ENCODE peak calls at places on chromosomes 1 and 21, in ten cellular contexts. F is CD4-positive, CD25-positive, alpha-beta regulatory T cell; I is pancreas; E is mammary epithelial cell; G is fibroblast of lung; Y is heart left ventricle; A is H7; B is CD8-positive, alpha-beta memory T cell; K is PC-3; T is neural progenitor cell. H is an unnamed sample. For H3K36me3, the result is how much of the 10 kb centered on the place peaks cover.

GRCh38 chr1:203768158-203768725 is 3.3 kb downstream of the LAX1 start:
- DNase-seq in F (no peak), I (no peak), E (no peak), G (no peak), Y (no peak), A (no peak), B (no peak), K (no peak), T (no peak), H (no peak)

GRCh38 chr1:75127916-75128717 is 6.1 kb upstream of the LHX8 start:
- DNase-seq in F (no peak), I (no peak), E (no peak), G (no peak), Y (no peak), A (peak), B (no peak), K (no peak), T (no peak), H (no peak)

GRCh38 chr1:201085902-201086735 is 26.1 kb downstream of the CACNA1S start:
- DNase-seq in F (peak), I (peak), E (peak), G (peak), Y (no peak), A (peak), B (peak), K (peak), T (peak), H (peak)

GRCh38 chr1:163076981-163077761 is 8.0 kb downstream of the RGS4 start:
- DNase-seq in F (no peak), I (no peak), E (no peak), G (peak), Y (no peak), A (no peak), B (no peak), K (no peak), T (no peak), H (no peak)

GRCh38 chr1:155840391-155840790 is 16.6 kb downstream of the GON4L start:
- DNase-seq in F (no peak), I (no peak), E (no peak), G (no peak), Y (no peak), A (no peak), B (no peak), K (no peak), T (no peak), H (no peak)

GRCh38 chr1:20405051-20405754 is 80.8 kb downstream of the CAMK2N1 start:
- DNase-seq in F (no peak), I (no peak), E (no peak), G (no peak), Y (no peak), A (no peak), B (no peak), K (no peak), T (no peak), H (no peak)

GRCh38 chr1:150392627-150393026 is 28.7 kb downstream of the RPRD2 start:
- DNase-seq in F (no peak), I (no peak), E (no peak), G (no peak), Y (no peak), A (no peak), B (no peak), K (no peak), T (no peak), H (no peak)

GRCh38 chr1:47894718-47895393 is 102.3 kb downstream of the TRABD2B start:
- DNase-seq in F (no peak), I (no peak), E (peak), G (no peak), Y (no peak), A (peak), B (no peak), K (peak), T (no peak), H (no peak)

GRCh38 chr1:91673603-91674002 is 173.0 kb downstream of the CDC7 start:
- DNase-seq in F (no peak), I (no peak), E (no peak), G (no peak), Y (no peak), A (no peak), B (no peak), K (no peak), T (no peak), H (no peak)

GRCh38 chr1:41856361-41857285 is 62.1 kb downstream of the HIVEP3 start:
- DNase-seq in F (no peak), I (no peak), E (no peak), G (peak), Y (no peak), A (no peak), B (no peak), K (no peak), T (no peak), H (no peak)

GRCh38 chr1:12636098-12636950 is 7.6 kb upstream of the AADACL4 start:
- DNase-seq in F (no peak), I (no peak), E (no peak), G (peak), Y (peak), A (peak), B (no peak), K (no peak), T (peak), H (peak)

GRCh38 chr1:198788561-198789064 is 149.8 kb downstream of the PTPRC start:
- DNase-seq in F (no peak), I (no peak), E (no peak), G (peak), Y (no peak), A (peak), B (no peak), K (peak), T (peak), H (peak)

GRCh38 chr21:44869860-44870747 is 3.4 kb downstream of the PTTG1IP start:
- DNase-seq in F (no peak), I (peak), E (peak), G (peak), Y (peak), A (no peak), B (no peak), K (peak), T (peak), H (peak)

GRCh38 chr21:29938968-29939858 is 583 bp downstream of the GRIK1 start:
- DNase-seq in F (no peak), I (peak), E (no peak), G (peak), Y (peak), A (peak), B (no peak), K (no peak), T (peak), H (no peak)

GRCh38 chr1:13554798-13555197 is 28.8 kb upstream of the PDPN start:
- DNase-seq in F (no peak), I (no peak), E (no peak), G (no peak), Y (no peak), A (no peak), B (no peak), K (no peak), T (no peak), H (no peak)

GRCh38 chr1:216778763-216779162 is 55.5 kb upstream of the ESRRG start:
- DNase-seq in F (no peak), I (no peak), E (no peak), G (no peak), Y (no peak), A (no peak), B (no peak), K (no peak), T (no peak), H (no peak)

GRCh38 chr1:228190182-228190581 is 17.7 kb upstream of the OBSCN start:
- DNase-seq in F (no peak), I (no peak), E (no peak), G (no peak), Y (no peak), A (no peak), B (no peak), K (no peak), T (no peak), H (peak)

GRCh38 chr21:32360401-32360981 is 32.3 kb downstream of the URB1 start:
- DNase-seq in F (no peak), I (no peak), E (peak), G (no peak), Y (no peak), A (no peak), B (no peak), K (no peak), T (no peak), H (no peak)

GRCh38 chr1:84253891-84254290 is 47.6 kb upstream of the SAMD13 start:
- DNase-seq in F (no peak), I (peak), E (peak), G (peak), Y (no peak), A (no peak), B (no peak), K (peak), T (no peak), H (no peak)

GRCh38 chr1:241356519-241357365 is at the start of gene RGS7:
- DNase-seq in F (no peak), I (peak), E (peak), G (peak), Y (peak), A (peak), B (no peak), K (no peak), T (peak), H (peak)

GRCh38 chr21:26948194-26948593 is 18.7 kb downstream of the ADAMTS5 start:
- DNase-seq in F (no peak), I (no peak), E (no peak), G (no peak), Y (no peak), A (no peak), B (no peak), K (no peak), T (no peak), H (no peak)

GRCh38 chr1:34795916-34796315 is 3.1 kb downstream of the GJA4 start:
- DNase-seq in F (no peak), I (no peak), E (no peak), G (no peak), Y (no peak), A (no peak), B (no peak), K (no peak), T (no peak), H (no peak)

GRCh38 chr1:174191255-174191906 is 32.1 kb downstream of the RABGAP1L start:
- DNase-seq in F (no peak), I (no peak), E (peak), G (peak), Y (no peak), A (no peak), B (no peak), K (peak), T (no peak), H (no peak)

GRCh38 chr1:170742600-170742999 is 78.7 kb downstream of the PRRX1 start:
- DNase-seq in F (no peak), I (no peak), E (no peak), G (no peak), Y (no peak), A (no peak), B (no peak), K (no peak), T (no peak), H (no peak)

GRCh38 chr1:197559244-197559643 is 216.0 kb downstream of the DENND1B start:
- DNase-seq in F (no peak), I (no peak), E (no peak), G (no peak), Y (no peak), A (no peak), B (no peak), K (no peak), T (no peak), H (no peak)

GRCh38 chr1:184060316-184060715 is 8.8 kb downstream of the TSEN15 start:
- DNase-seq in F (no peak), I (no peak), E (no peak), G (peak), Y (no peak), A (no peak), B (no peak), K (no peak), T (no peak), H (no peak)

GRCh38 chr21:28635541-28635940 is 357.1 kb downstream of the LTN1 start:
- DNase-seq in F (no peak), I (no peak), E (peak), G (no peak), Y (no peak), A (no peak), B (no peak), K (peak), T (no peak), H (no peak)

GRCh38 chr1:172574080-172574479 is 41.1 kb downstream of the SUCO start:
- DNase-seq in F (no peak), I (no peak), E (no peak), G (no peak), Y (no peak), A (no peak), B (no peak), K (no peak), T (no peak), H (no peak)

GRCh38 chr1:9410737-9411297 is 118.1 kb downstream of the SPSB1 start:
- DNase-seq in F (peak), I (no peak), E (peak), G (peak), Y (no peak), A (no peak), B (no peak), K (no peak), T (peak), H (peak)

GRCh38 chr1:35855016-35855700 is 27.9 kb upstream of the AGO1 start:
- DNase-seq in F (no peak), I (no peak), E (no peak), G (no peak), Y (no peak), A (peak), B (no peak), K (no peak), T (peak), H (no peak)

GRCh38 chr21:35529141-35529863 is 480.2 kb upstream of the RUNX1 start:
- DNase-seq in F (no peak), I (no peak), E (no peak), G (peak), Y (no peak), A (no peak), B (no peak), K (no peak), T (no peak), H (no peak)

GRCh38 chr21:33234618-33235520 is 5.1 kb downstream of the IFNAR2 start:
- DNase-seq in F (no peak), I (no peak), E (no peak), G (no peak), Y (no peak), A (no peak), B (no peak), K (no peak), T (no peak), H (peak)

GRCh38 chr1:9877962-9878361 is 32.1 kb downstream of the CTNNBIP1 start:
- DNase-seq in F (no peak), I (peak), E (peak), G (no peak), Y (peak), A (no peak), B (no peak), K (peak), T (no peak), H (no peak)

DNA sequence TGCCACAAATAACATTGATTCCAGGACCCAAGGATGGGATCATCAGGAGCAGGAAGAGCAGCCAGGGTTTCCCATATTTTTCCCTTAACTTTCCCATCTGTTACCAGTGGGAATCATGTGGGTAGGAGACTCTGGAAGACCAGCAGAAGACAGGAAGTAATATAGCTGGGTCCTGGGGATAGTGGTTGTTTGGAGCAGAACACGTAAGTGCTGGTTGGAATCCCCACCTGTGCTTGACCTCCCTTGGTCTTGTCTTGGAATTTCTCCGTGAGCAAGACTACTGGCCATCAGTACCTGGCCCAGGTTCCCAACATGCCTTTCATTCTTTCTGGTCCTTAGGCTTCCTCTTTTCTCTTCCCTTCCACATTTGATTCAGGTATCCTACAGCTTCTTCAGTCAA is 20.9 kb upstream of the SLC27A3 start:
- DNase-seq in F (no peak), I (no peak), E (no peak), G (no peak), Y (no peak), A (no peak), B (no peak), K (no peak), T (no peak), H (no peak)
- H3K36me3 ChIP-seq in F (half or more), I (under half), E (under half), G (under half), Y (under half), A (under half), B (half or more), K (half or more), T (under half), H (under half)

GRCh38 chr1:235933483-235934116 is 66.9 kb upstream of the LYST start:
- DNase-seq in F (no peak), I (no peak), E (no peak), G (no peak), Y (no peak), A (peak), B (no peak), K (no peak), T (no peak), H (no peak)

GRCh38 chr1:235931181-235931738 is 64.6 kb upstream of the LYST start:
- DNase-seq in F (no peak), I (no peak), E (no peak), G (no peak), Y (no peak), A (no peak), B (no peak), K (no peak), T (no peak), H (no peak)

GRCh38 chr1:235932090-235932510 is 65.4 kb upstream of the LYST start:
- DNase-seq in F (no peak), I (no peak), E (peak), G (no peak), Y (no peak), A (peak), B (no peak), K (no peak), T (no peak), H (no peak)

GRCh38 chr1:235930543-235930942 is 63.8 kb upstream of the LYST start:
- DNase-seq in F (no peak), I (no peak), E (no peak), G (no peak), Y (no peak), A (no peak), B (no peak), K (peak), T (no peak), H (no peak)

DNA sequence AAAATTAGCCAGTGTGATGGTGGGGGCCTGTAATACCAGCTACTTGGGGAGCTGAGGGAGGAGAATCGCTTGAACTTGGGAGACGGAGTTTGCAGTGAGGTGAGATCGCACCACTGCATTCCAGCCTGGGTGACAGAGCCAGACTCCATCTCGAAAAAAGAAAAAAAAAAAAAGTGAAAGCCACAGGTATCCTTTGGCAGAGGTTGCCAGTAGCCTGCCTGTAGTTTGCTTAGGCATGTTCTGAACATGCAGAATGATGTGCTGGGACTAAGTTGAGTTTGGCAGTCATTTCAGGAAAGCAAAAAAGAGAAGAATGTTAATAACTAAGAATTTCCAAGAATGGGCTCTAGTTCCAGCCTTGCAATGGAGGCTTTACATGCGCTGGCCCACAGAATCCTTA is 66.3 kb upstream of the LYST start:
- DNase-seq in F (no peak), I (no peak), E (peak), G (peak), Y (no peak), A (no peak), B (no peak), K (no peak), T (no peak), H (no peak)
- H3K4me3 ChIP-seq in F (no peak), I (no peak), E (no peak), G (no peak), Y (no peak), A (no peak), B (no peak), K (no peak), T (no peak), H (no peak)

GRCh38 chr1:33013791-33014190 is 22.9 kb downstream of the AK2 start:
- DNase-seq in F (no peak), I (no peak), E (no peak), G (no peak), Y (no peak), A (no peak), B (no peak), K (peak), T (no peak), H (no peak)

GRCh38 chr1:33012165-33012564 is 24.5 kb downstream of the AK2 start:
- DNase-seq in F (no peak), I (no peak), E (no peak), G (no peak), Y (no peak), A (no peak), B (no peak), K (no peak), T (no peak), H (no peak)

GRCh38 chr1:33008051-33008914 is 28.4 kb downstream of the AK2 start:
- DNase-seq in F (no peak), I (no peak), E (peak), G (no peak), Y (no peak), A (no peak), B (no peak), K (peak), T (no peak), H (peak)

GRCh38 chr1:33009561-33009960 is 27.1 kb downstream of the AK2 start:
- DNase-seq in F (no peak), I (no peak), E (no peak), G (no peak), Y (no peak), A (no peak), B (no peak), K (no peak), T (no peak), H (no peak)

DNA sequence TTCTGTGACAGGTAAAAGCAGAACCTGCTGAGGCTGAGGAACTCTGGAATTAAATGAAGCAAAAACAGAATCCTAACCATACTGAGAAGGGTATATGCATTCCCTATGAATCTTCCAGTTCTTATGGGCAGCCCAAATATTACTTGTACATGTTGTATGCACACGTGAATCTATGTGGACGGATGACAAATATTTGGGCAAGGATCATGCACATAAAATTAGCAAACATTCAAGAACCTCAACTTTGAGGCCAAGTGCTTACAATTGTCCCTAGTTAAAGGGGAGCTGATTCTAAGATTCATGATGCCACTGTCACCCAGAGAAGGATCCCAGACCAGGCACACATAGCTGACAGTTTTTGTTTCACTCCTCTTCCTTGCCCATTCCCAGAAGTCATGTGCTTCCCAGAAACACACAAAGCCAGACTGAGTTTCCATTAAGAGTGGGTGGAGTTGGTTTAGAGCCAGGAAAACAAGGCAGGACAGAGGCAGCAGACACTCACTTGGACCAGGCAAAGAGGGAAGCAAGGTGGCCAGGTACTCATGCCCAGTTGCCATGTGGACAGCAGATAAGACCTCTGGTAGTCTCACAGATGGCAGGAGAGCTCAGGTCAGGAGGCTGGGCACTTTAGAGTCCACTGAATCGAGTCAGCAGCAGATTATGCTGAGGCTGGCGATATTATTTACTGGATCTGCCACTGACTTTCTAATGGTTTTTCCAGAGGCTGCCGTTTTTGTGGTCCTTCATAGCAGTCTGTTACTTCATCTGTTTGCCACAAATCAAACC is 25.5 kb downstream of the AK2 start:
- DNase-seq in F (no peak), I (peak), E (no peak), G (peak), Y (no peak), A (no peak), B (no peak), K (no peak), T (no peak), H (no peak)
- H3K36me3 ChIP-seq in F (half or more), I (under half), E (under half), G (under half), Y (under half), A (under half), B (under half), K (under half), T (under half), H (under half)

DNA sequence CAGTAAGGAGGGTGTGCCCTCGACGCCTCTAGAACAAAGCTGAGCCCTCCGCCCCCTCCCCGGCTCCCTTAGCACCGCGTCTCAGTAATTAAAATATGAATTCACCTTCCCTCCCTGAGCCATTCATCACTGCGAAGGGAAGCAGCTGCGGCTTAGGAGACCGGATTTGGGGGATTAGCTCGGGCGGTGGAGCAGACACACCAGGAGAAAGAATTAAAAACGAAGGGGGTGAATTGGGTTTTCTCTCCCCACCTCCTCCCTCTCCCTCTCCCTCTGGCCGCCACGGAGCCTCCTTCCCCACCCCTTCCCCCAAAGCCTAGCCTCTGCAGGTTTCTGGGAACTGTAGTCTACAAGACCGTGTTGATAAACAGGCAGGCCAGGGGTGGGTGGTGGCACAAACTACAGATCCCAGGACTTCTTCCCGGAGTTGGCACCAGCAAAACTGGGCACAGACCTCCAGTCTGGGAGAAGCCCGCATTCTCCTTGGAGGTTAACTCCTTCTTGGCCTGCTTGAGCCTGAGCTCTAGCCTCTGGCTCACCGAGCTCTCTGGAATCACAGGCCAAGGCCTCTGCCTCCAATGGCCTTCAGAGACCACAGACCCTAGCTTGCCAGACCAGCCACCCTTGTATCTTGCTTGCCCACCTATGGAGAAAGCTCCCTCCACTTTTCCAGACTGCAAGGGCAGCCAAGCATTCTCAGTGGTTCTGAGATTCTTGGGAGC is 10.8 kb downstream of the BLACAT1 start:
- DNase-seq in F (no peak), I (no peak), E (no peak), G (peak), Y (no peak), A (peak), B (no peak), K (no peak), T (peak), H (no peak)
- H3K4me3 ChIP-seq in F (no peak), I (no peak), E (no peak), G (no peak), Y (no peak), A (peak), B (no peak), K (no peak), T (peak), H (no peak)

H was measured in Caco-2.